ENCODE peak calls at places on chromosomes 1 and 21, in ten cellular contexts. Z is left ventricle myocardium superior; D is naive B cell; N is substantia nigra; C is EL; K is transverse colon; S is germinal center; M is activated T-helper 1 cell treated with anti-CD3 and anti-CD28 coated beads, Interleukin-12 subunit alpha, Interleukin-12 subunit beta, Interleukin-2, Interleukin-4 antibody, amounts not matched to agents 30 ng/mL and 10 ng/mL and 1 ng/mL, durations not matched to agents 14 hours and 24 hours and 36 hours; E is activated naive CD4-positive, alpha-beta T cell; O is pulmonary artery endothelial cell. W is an unnamed sample.

GRCh38 chr1:103448560-103448959 is 76.9 kb upstream of the RNPC3 start:
- DNase-seq in O (no peak), M (no peak), N (no peak), S (no peak), K (no peak), E (no peak), Z (no peak), D (no peak), C (peak; percentile 6), W (no peak)

GRCh38 chr1:28139033-28139712 is 37.3 kb downstream of the PTAFR start:
- DNase-seq in Z (no peak), M (no peak), D (no peak), N (no peak), S (no peak), E (no peak), O (no peak), C (peak; percentile 54), K (no peak), W (peak; percentile 85)

GRCh38 chr1:223700942-223701637 is 11.2 kb upstream of the CAPN2 start:
- DNase-seq in E (no peak), S (no peak), N (no peak), Z (no peak), K (no peak), M (no peak), O (no peak), C (peak; percentile 98), D (no peak), W (no peak)

GRCh38 chr1:208031932-208032320 is 121.0 kb upstream of the CD34 start:
- DNase-seq in N (no peak), S (no peak), Z (no peak), M (no peak), K (no peak), E (no peak), C (no peak), O (no peak), D (no peak), W (no peak)

GRCh38 chr1:49163041-49163440 is 386.4 kb upstream of the BEND5 start:
- DNase-seq in D (no peak), C (no peak), S (no peak), O (no peak), K (no peak), Z (no peak), M (no peak), E (no peak), N (no peak), W (no peak)

GRCh38 chr1:246459213-246459612 is 47.9 kb downstream of the SMYD3 start:
- DNase-seq in D (no peak), C (no peak), K (no peak), O (no peak), E (no peak), S (no peak), Z (no peak), M (no peak), N (no peak), W (no peak)

GRCh38 chr1:210448293-210448892 is 119.7 kb downstream of the HHAT start:
- DNase-seq in D (no peak), C (peak; percentile 64), E (no peak), K (no peak), Z (no peak), N (no peak), M (no peak), O (peak; percentile 3), S (peak; percentile 13), W (no peak)

GRCh38 chr1:205810448-205811157 is 2.4 kb downstream of the SLC41A1 start:
- DNase-seq in S (no peak), C (no peak), E (no peak), M (no peak), Z (no peak), O (no peak), D (no peak), N (no peak), K (no peak), W (no peak)

GRCh38 chr1:46039571-46040052 is 92.8 kb downstream of the PIK3R3 start:
- DNase-seq in D (no peak), S (no peak), O (peak; percentile 47), N (no peak), K (peak; percentile 39), Z (no peak), M (no peak), E (no peak), C (no peak), W (no peak)

GRCh38 chr1:92473781-92474495 is 12.8 kb downstream of the GFI1 start:
- DNase-seq in K (no peak), M (peak; percentile 43), C (no peak), S (no peak), Z (no peak), N (no peak), E (no peak), D (no peak), O (no peak), W (no peak)

GRCh38 chr1:7026188-7026587 is 240.9 kb downstream of the CAMTA1 start:
- DNase-seq in N (no peak), M (no peak), Z (no peak), C (no peak), K (no peak), D (no peak), E (no peak), S (no peak), O (no peak), W (no peak)

GRCh38 chr1:3510136-3510955 is 55.9 kb downstream of the ARHGEF16 start:
- DNase-seq in K (no peak), N (no peak), Z (no peak), O (no peak), S (no peak), D (no peak), E (no peak), C (no peak), M (no peak), W (no peak)

GRCh38 chr1:157948547-157949152 is 44.8 kb upstream of the KIRREL1 start:
- DNase-seq in O (no peak), N (no peak), S (peak; percentile 30), K (peak; percentile 35), M (no peak), C (peak; percentile 32), D (peak; percentile 20), E (no peak), Z (no peak), W (no peak)

GRCh38 chr1:101509370-101509769 is 272.6 kb downstream of the S1PR1 start:
- DNase-seq in K (no peak), Z (peak; percentile 45), M (no peak), C (no peak), D (no peak), S (no peak), O (no peak), E (no peak), N (no peak), W (no peak)

GRCh38 chr1:66752000-66752592 is at the start of gene DYNLT5:
- DNase-seq in K (peak; percentile 22), D (no peak), M (no peak), S (no peak), E (no peak), N (peak; percentile 39), O (no peak), C (peak; percentile 72), Z (peak; percentile 73), W (peak; percentile 64)

GRCh38 chr21:46116846-46117585 is 19.1 kb downstream of the COL6A2 start:
- DNase-seq in C (peak; percentile 80), O (no peak), D (no peak), N (no peak), S (no peak), M (no peak), Z (peak; percentile 23), K (peak; percentile 5), E (no peak), W (peak; percentile 37)

GRCh38 chr21:36164427-36164784 is 7.8 kb downstream of the DOP1B start:
- DNase-seq in E (no peak), C (no peak), N (no peak), K (peak; percentile 33), Z (no peak), S (no peak), D (no peak), M (no peak), O (no peak), W (no peak)

GRCh38 chr1:99728494-99729235 is 37.8 kb downstream of the FRRS1 start:
- DNase-seq in M (no peak), C (peak; percentile 31), S (peak; percentile 7), O (peak; percentile 52), N (no peak), D (no peak), K (no peak), E (no peak), Z (no peak), W (no peak)